ENCODE peak calls at places on chromosome X, in ten cellular contexts. W is thoracic aorta, U is fibroblast of lung, T is foreskin keratinocyte, C is sigmoid colon, A is esophagus squamous epithelium, D is astrocyte of the cerebellum, J is fibroblast of pulmonary artery, Z is endothelial cell, V is PC-9. H is an unnamed sample.

GRCh38 chrX:140817943-140818342 is 108.4 kb downstream of the LINC00632 start:
- DNase-seq in W (no peak), U (peak), T (no peak), C (no peak), A (no peak), D (peak), J (peak), Z (peak), V (no peak), H (peak)

GRCh38 chrX:153319295-153319694 is 2.3 kb downstream of the PNMA6F start:
- DNase-seq in W (no peak), U (no peak), T (no peak), C (no peak), A (no peak), D (no peak), J (no peak), Z (no peak), V (no peak), H (no peak)

GRCh38 chrX:123340691-123341090 is 156.6 kb downstream of the GRIA3 start:
- DNase-seq in W (no peak), U (no peak), T (no peak), C (no peak), A (no peak), D (no peak), J (no peak), Z (no peak), V (no peak), H (no peak)

GRCh38 chrX:39293203-39293602 is 491.9 kb downstream of the MID1IP1 start:
- DNase-seq in W (no peak), U (no peak), T (no peak), C (no peak), A (no peak), D (no peak), J (no peak), Z (no peak), V (no peak), H (no peak)

GRCh38 chrX:81377329-81377728 is 175.4 kb downstream of the SH3BGRL start:
- DNase-seq in W (no peak), U (peak), T (no peak), C (no peak), A (no peak), D (peak), J (peak), Z (peak), V (no peak), H (peak)

GRCh38 chrX:13085533-13085932 is 41.1 kb upstream of the FAM9C start:
- DNase-seq in W (no peak), U (no peak), T (no peak), C (no peak), A (no peak), D (no peak), J (no peak), Z (no peak), V (no peak), H (no peak)

GRCh38 chrX:114251575-114251974 is 332.3 kb upstream of the HTR2C start:
- DNase-seq in W (no peak), U (no peak), T (no peak), C (no peak), A (no peak), D (no peak), J (no peak), Z (no peak), V (no peak), H (no peak)

GRCh38 chrX:24026403-24026801 is 584 bp downstream of the KLHL15 start:
- DNase-seq in W (no peak), U (no peak), T (no peak), C (no peak), A (no peak), D (no peak), J (peak), Z (no peak), V (no peak), H (no peak)

GRCh38 chrX:78574306-78574705 is 84.8 kb downstream of the RTL3 start:
- DNase-seq in W (no peak), U (no peak), T (no peak), C (no peak), A (no peak), D (no peak), J (no peak), Z (no peak), V (no peak), H (no peak)

GRCh38 chrX:37455381-37455780 is 106.2 kb downstream of the PRRG1 start:
- DNase-seq in W (no peak), U (no peak), T (no peak), C (no peak), A (no peak), D (no peak), J (no peak), Z (no peak), V (no peak), H (no peak)

GRCh38 chrX:154040307-154040756 is 20.6 kb upstream of the IRAK1 start:
- DNase-seq in W (no peak), U (peak), T (peak), C (no peak), A (no peak), D (no peak), J (peak), Z (no peak), V (no peak), H (peak)

GRCh38 chrX:46965125-46965758 is 53.0 kb downstream of the JADE3 start:
- DNase-seq in W (no peak), U (peak), T (no peak), C (no peak), A (no peak), D (no peak), J (peak), Z (no peak), V (no peak), H (no peak)

GRCh38 chrX:140524556-140524955 is 19.7 kb upstream of the SOX3 start:
- DNase-seq in W (no peak), U (peak), T (no peak), C (no peak), A (no peak), D (no peak), J (peak), Z (no peak), V (no peak), H (no peak)

GRCh38 chrX:13828392-13828791 is 11.5 kb upstream of the GPM6B start:
- DNase-seq in W (no peak), U (no peak), T (no peak), C (no peak), A (no peak), D (no peak), J (peak), Z (no peak), V (no peak), H (no peak)

GRCh38 chrX:110331444-110332025 is 13.7 kb upstream of the AMMECR1 start:
- DNase-seq in W (no peak), U (no peak), T (no peak), C (no peak), A (no peak), D (no peak), J (no peak), Z (no peak), V (no peak), H (no peak)

GRCh38 chrX:153905481-153906095 is 1.1 kb downstream of the AVPR2 start:
- DNase-seq in W (no peak), U (no peak), T (no peak), C (no peak), A (no peak), D (no peak), J (no peak), Z (no peak), V (no peak), H (no peak)

GRCh38 chrX:110145854-110146253 is 142.9 kb downstream of the TMEM164 start:
- DNase-seq in W (no peak), U (peak), T (no peak), C (no peak), A (no peak), D (no peak), J (peak), Z (peak), V (no peak), H (no peak)

GRCh38 chrX:136030357-136031225 is 45.4 kb downstream of the SLC9A6 start:
- DNase-seq in W (no peak), U (peak), T (no peak), C (peak), A (no peak), D (peak), J (peak), Z (no peak), V (no peak), H (peak)

GRCh38 chrX:153684447-153685178 is 3.1 kb upstream of the SLC6A8 start:
- DNase-seq in W (no peak), U (no peak), T (no peak), C (peak), A (no peak), D (no peak), J (no peak), Z (no peak), V (no peak), H (no peak)

GRCh38 chrX:24692305-24692704 is 1.4 kb upstream of the POLA1 start:
- DNase-seq in W (no peak), U (no peak), T (no peak), C (no peak), A (no peak), D (no peak), J (no peak), Z (no peak), V (no peak), H (no peak)

GRCh38 chrX:122113376-122113775 is 1066.0 kb downstream of the GLUD2 start:
- DNase-seq in W (no peak), U (no peak), T (no peak), C (no peak), A (no peak), D (no peak), J (no peak), Z (no peak), V (no peak), H (no peak)

GRCh38 chrX:141732031-141732430 is 33.5 kb upstream of the SPANXD start:
- DNase-seq in W (no peak), U (no peak), T (no peak), C (no peak), A (no peak), D (no peak), J (peak), Z (no peak), V (no peak), H (no peak)

GRCh38 chrX:118347131-118347530 is 1.2 kb downstream of the WDR44 start:
- DNase-seq in W (no peak), U (peak), T (no peak), C (no peak), A (no peak), D (peak), J (peak), Z (no peak), V (peak), H (peak)

GRCh38 chrX:130974323-130974722 is 71.3 kb upstream of the ENOX2 start:
- DNase-seq in W (no peak), U (peak), T (no peak), C (no peak), A (no peak), D (peak), J (no peak), Z (no peak), V (no peak), H (no peak)

GRCh38 chrX:39063037-39063436 is 261.8 kb downstream of the MID1IP1 start:
- DNase-seq in W (no peak), U (no peak), T (no peak), C (no peak), A (no peak), D (no peak), J (peak), Z (no peak), V (no peak), H (no peak)

GRCh38 chrX:138925330-138925729 is 213.8 kb upstream of the FGF13 start:
- DNase-seq in W (no peak), U (peak), T (peak), C (no peak), A (no peak), D (peak), J (peak), Z (no peak), V (peak), H (peak)

GRCh38 chrX:41442824-41443560 is 4.2 kb upstream of the NYX start:
- DNase-seq in W (no peak), U (no peak), T (no peak), C (no peak), A (no peak), D (no peak), J (no peak), Z (no peak), V (no peak), H (no peak)

GRCh38 chrX:6002056-6002455 is 226.6 kb downstream of the NLGN4X start:
- DNase-seq in W (no peak), U (no peak), T (no peak), C (no peak), A (no peak), D (no peak), J (no peak), Z (no peak), V (no peak), H (no peak)

GRCh38 chrX:131830400-131831184 is 192.5 kb upstream of the STK26 start:
- DNase-seq in W (no peak), U (peak), T (no peak), C (peak), A (no peak), D (peak), J (peak), Z (peak), V (peak), H (peak)

GRCh38 chrX:57453901-57454300 is 137.9 kb upstream of the ZXDB start:
- DNase-seq in W (no peak), U (no peak), T (no peak), C (no peak), A (no peak), D (no peak), J (peak), Z (peak), V (no peak), H (no peak)

GRCh38 chrX:125977851-125978250 is 188.2 kb downstream of the DCAF12L2 start:
- DNase-seq in W (no peak), U (no peak), T (no peak), C (no peak), A (no peak), D (no peak), J (no peak), Z (no peak), V (no peak), H (no peak)

GRCh38 chrX:50579955-50580354 is 109.3 kb upstream of the DGKK start:
- DNase-seq in W (no peak), U (peak), T (peak), C (no peak), A (no peak), D (peak), J (peak), Z (peak), V (peak), H (peak)

GRCh38 chrX:41720125-41720780 is 3.7 kb upstream of the GPR82 start:
- DNase-seq in W (no peak), U (peak), T (no peak), C (no peak), A (no peak), D (no peak), J (peak), Z (no peak), V (no peak), H (no peak)

GRCh38 chrX:44898411-44899221 is 25.6 kb downstream of the KDM6A start:
- DNase-seq in W (no peak), U (peak), T (no peak), C (no peak), A (no peak), D (no peak), J (no peak), Z (no peak), V (no peak), H (no peak)

GRCh38 chrX:44874481-44875184 is 1.6 kb downstream of the KDM6A start:
- DNase-seq in W (no peak), U (peak), T (no peak), C (no peak), A (no peak), D (no peak), J (peak), Z (no peak), V (peak), H (no peak)

GRCh38 chrX:2859197-2859797 is 30.6 kb downstream of the GYG2 start:
- DNase-seq in W (no peak), U (no peak), T (no peak), C (no peak), A (no peak), D (no peak), J (no peak), Z (no peak), V (no peak), H (no peak)

GRCh38 chrX:2854918-2855317 is 26.2 kb downstream of the GYG2 start:
- DNase-seq in W (no peak), U (no peak), T (no peak), C (no peak), A (no peak), D (no peak), J (no peak), Z (no peak), V (no peak), H (no peak)

GRCh38 chrX:2855761-2856160 is 27.0 kb downstream of the GYG2 start:
- DNase-seq in W (no peak), U (no peak), T (no peak), C (no peak), A (no peak), D (no peak), J (no peak), Z (no peak), V (no peak), H (no peak)
- TF ChIP-seq CTCF in W (no peak), U (no peak), T (no peak), C (no peak), A (no peak), D (no peak), J (no peak), Z (no peak), V (no peak), H (no peak)

GRCh38 chrX:1673337-1673736 is 58.5 kb downstream of the ASMT start:
- DNase-seq in W (no peak), U (no peak), T (no peak), C (no peak), A (no peak), D (no peak), J (peak), Z (peak), V (no peak), H (no peak)
- TF ChIP-seq CTCF in W (peak), U (peak), T (peak), C (peak), A (peak), D (peak), J (peak), Z (peak), V (peak), H (peak)

GRCh38 chrX:10769165-10769564 is 148.8 kb upstream of the MID1 start:
- DNase-seq in W (no peak), U (peak), T (no peak), C (no peak), A (no peak), D (no peak), J (peak), Z (no peak), V (no peak), H (no peak)
- TF ChIP-seq CTCF in W (no peak), U (peak), T (peak), C (no peak), A (no peak), D (peak), J (peak), Z (no peak), V (peak), H (peak)

DNA sequence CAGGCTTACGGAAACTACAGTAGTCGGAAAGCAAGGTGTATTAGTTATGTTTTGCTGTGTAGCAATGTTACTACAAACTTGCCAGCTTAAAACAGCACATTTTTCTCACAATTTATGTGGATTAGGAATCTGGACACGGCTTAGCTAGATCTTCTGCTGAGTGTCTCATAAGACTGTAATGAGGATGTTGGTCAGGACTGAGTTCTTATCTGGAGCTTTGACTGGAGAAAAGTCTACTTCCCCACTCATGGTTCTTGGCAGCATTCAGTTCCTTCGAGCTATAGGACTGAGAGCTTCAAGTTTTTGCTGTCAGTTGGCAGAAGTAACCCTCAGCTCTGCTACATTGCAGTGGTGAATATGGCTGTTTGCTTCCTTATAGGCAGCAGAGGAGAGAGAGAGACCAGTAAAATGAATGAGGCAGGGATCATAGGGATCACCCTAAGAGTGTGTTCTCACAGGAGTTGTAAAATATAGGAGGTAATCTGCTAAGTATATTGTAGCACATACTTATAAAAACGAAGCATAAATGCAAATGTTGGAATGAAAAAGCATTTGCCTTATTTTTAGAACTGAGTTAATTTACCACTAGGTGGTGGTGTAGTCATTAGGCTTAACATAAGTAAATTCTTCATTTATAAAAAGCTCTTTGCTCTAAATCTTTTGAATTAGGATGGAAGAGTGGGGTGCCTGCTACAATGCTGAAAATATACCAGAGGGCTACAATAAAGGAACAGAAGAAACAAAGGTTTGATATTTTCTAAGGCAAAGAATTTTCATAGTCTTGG is 38.6 kb downstream of the ALG13 start:
- DNase-seq in W (no peak), U (peak), T (no peak), C (no peak), A (no peak), D (no peak), J (peak), Z (no peak), V (no peak), H (no peak)
- TF ChIP-seq CTCF in W (no peak), U (no peak), T (peak), C (no peak), A (no peak), D (peak), J (peak), Z (no peak), V (peak), H (peak)

GRCh38 chrX:16807548-16807947 is 21.3 kb downstream of the TXLNG start:
- DNase-seq in W (no peak), U (peak), T (no peak), C (no peak), A (no peak), D (no peak), J (peak), Z (peak), V (no peak), H (no peak)
- TF ChIP-seq CTCF in W (no peak), U (no peak), T (peak), C (no peak), A (no peak), D (peak), J (peak), Z (no peak), V (no peak), H (peak)

GRCh38 chrX:129347291-129347690 is 176.0 kb downstream of the SMARCA1 start:
- DNase-seq in W (no peak), U (no peak), T (no peak), C (no peak), A (no peak), D (no peak), J (no peak), Z (no peak), V (no peak), H (no peak)
- TF ChIP-seq CTCF in W (no peak), U (no peak), T (no peak), C (no peak), A (no peak), D (peak), J (no peak), Z (peak), V (peak), H (no peak)

DNA sequence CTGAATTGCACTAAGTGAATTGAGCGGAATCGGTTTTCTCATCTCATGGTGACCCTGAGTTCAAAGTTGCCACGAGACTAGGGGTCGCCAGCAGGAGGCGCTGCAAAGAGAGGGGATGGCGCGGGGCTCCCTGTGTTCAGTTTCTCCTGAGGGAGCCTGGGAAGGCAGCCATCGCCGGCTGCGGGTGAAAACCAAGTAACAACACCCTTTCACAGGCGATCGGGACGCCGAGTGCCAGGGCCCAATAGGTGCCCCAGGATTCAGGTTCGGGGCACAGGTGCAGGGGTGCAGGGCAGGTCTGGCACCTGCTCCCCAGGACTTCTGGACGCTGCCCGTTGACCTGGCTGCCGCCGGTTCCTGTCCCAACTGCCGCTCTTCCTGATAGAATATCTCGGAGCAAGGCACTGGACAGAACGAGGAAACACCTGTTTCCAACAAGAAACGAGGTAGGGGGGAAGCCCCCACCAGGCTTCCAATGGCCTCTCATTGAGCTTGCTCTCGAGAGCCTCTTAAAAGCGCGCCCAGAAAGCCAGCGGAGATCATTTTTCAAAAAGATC is 1.1 kb upstream of the FGF16 start:
- DNase-seq in W (no peak), U (no peak), T (no peak), C (no peak), A (no peak), D (no peak), J (no peak), Z (peak), V (no peak), H (no peak)
- TF ChIP-seq CTCF in W (no peak), U (peak), T (peak), C (no peak), A (no peak), D (no peak), J (peak), Z (peak), V (no peak), H (peak)

H was measured in AG09309.